ENCODE peak calls at places on chromosomes 3 and 15, in six cellular contexts. R is aorta; M is activated CD4-positive, alpha-beta T cell treated with anti-CD3 and anti-CD28 coated beads for 48 hours; N is NCI-H2029 treated with DMSO at 0.1 percent for 48 hours; S is stimulated activated naive CD8-positive, alpha-beta T cell treated with anti-CD3 and anti-CD28 coated beads, Interleukin-15, amount 100 ng/mL, for 72 hours; D is right atrium auricular region. F is an unnamed sample.

GRCh38 chr3:11434017-11434526 is 161.9 kb downstream of the ATG7 start:
- DNase-seq in N (no peak), D (peak; percentile 80), M (no peak), R (peak; percentile 73), S (no peak), F (no peak)

GRCh38 chr3:141275973-141276372 is 44.3 kb downstream of the PXYLP1 start:
- DNase-seq in D (peak; percentile 16), R (no peak), M (no peak), N (peak; percentile 61), S (no peak), F (peak; percentile 44)

GRCh38 chr3:73018790-73019441 is 22.3 kb downstream of the PPP4R2 start:
- DNase-seq in N (no peak), R (no peak), M (no peak), S (no peak), D (no peak), F (no peak)

GRCh38 chr15:47331796-47332480 is 385.4 kb upstream of the SEMA6D start:
- DNase-seq in N (peak; percentile 36), M (no peak), S (no peak), R (no peak), D (no peak), F (peak; percentile 48)

GRCh38 chr3:57397175-57398026 is 104.9 kb upstream of the ASB14 start:
- DNase-seq in S (peak; percentile 67), R (no peak), D (no peak), N (peak; percentile 24), M (peak; percentile 68), F (peak; percentile 20)

GRCh38 chr3:153210660-153211059 is 48.6 kb downstream of the RAP2B start:
- DNase-seq in N (no peak), S (no peak), D (no peak), M (no peak), R (no peak), F (no peak)

GRCh38 chr3:121504598-121504997 is 41.2 kb downstream of the POLQ start:
- DNase-seq in S (no peak), N (no peak), R (no peak), M (no peak), D (no peak), F (no peak)

GRCh38 chr3:129632556-129632955 is 26.1 kb upstream of the PLXND1 start:
- DNase-seq in M (no peak), R (no peak), S (no peak), N (no peak), D (no peak), F (no peak)

GRCh38 chr15:70473623-70474366 is 289.6 kb downstream of the UACA start:
- DNase-seq in D (no peak), S (no peak), N (no peak), R (no peak), M (no peak), F (no peak)

GRCh38 chr3:197424674-197425484 is 126.5 kb upstream of the DLG1 start:
- DNase-seq in R (no peak), S (no peak), D (no peak), N (no peak), M (no peak), F (no peak)

GRCh38 chr3:68919000-68919399 is 13.3 kb downstream of the TAFA4 start:
- DNase-seq in D (no peak), M (no peak), N (no peak), R (no peak), S (no peak), F (no peak)

GRCh38 chr15:53378096-53378620 is 381.3 kb downstream of the WDR72 start:
- DNase-seq in S (no peak), N (no peak), D (no peak), R (no peak), M (no peak), F (no peak)

GRCh38 chr15:80989110-80989517 is 505 bp downstream of the MESD start:
- DNase-seq in R (no peak), M (no peak), S (no peak), N (no peak), D (no peak), F (no peak)

GRCh38 chr3:42478830-42479229 is 23.6 kb upstream of the VIPR1 start:
- DNase-seq in M (no peak), R (no peak), S (no peak), D (no peak), N (no peak), F (no peak)

GRCh38 chr3:72669224-72669623 is 179.0 kb downstream of the SHQ1 start:
- DNase-seq in N (no peak), D (no peak), S (no peak), M (no peak), R (no peak), F (no peak)

GRCh38 chr3:178833696-178834095 is 237.9 kb downstream of the ZMAT3 start:
- DNase-seq in M (no peak), D (no peak), R (no peak), S (no peak), N (no peak), F (peak; percentile 60)

GRCh38 chr3:159249472-159250131 is 447.7 kb downstream of the MFSD1 start:
- DNase-seq in M (no peak), R (no peak), N (no peak), S (no peak), D (no peak), F (no peak)

GRCh38 chr3:172280406-172281051 is 167.7 kb downstream of the GHSR start:
- DNase-seq in D (no peak), M (no peak), R (no peak), N (no peak), S (no peak), F (no peak)

GRCh38 chr15:74815121-74815933 is 2.7 kb downstream of the LMAN1L start:
- DNase-seq in D (no peak), N (no peak), R (no peak), M (no peak), S (no peak), F (no peak)

GRCh38 chr3:42005426-42005825 is 43.5 kb upstream of the ULK4 start:
- DNase-seq in S (no peak), N (no peak), R (no peak), M (no peak), D (no peak), F (no peak)

GRCh38 chr3:189563841-189564563 is 67.2 kb upstream of the TP63 start:
- DNase-seq in N (no peak), R (no peak), S (peak; percentile 30), D (no peak), M (peak; percentile 44), F (no peak)

GRCh38 chr3:120393252-120393651 is 44.1 kb upstream of the LRRC58 start:
- DNase-seq in N (no peak), R (no peak), M (no peak), S (no peak), D (no peak), F (no peak)

GRCh38 chr3:186783731-186784515 is 546 bp downstream of the EIF4A2 start:
- DNase-seq in S (peak; percentile 82), M (peak; percentile 84), N (peak; percentile 15), R (peak; percentile 94), D (peak; percentile 75), F (peak; percentile 45)

GRCh38 chr3:71771126-71771525 is 13.8 kb downstream of the PROK2 start:
- DNase-seq in M (no peak), D (no peak), N (no peak), R (no peak), S (no peak), F (no peak)

GRCh38 chr15:38069001-38069400 is 134.6 kb downstream of the TMCO5A start:
- DNase-seq in S (peak; percentile 54), R (peak; percentile 56), M (peak; percentile 45), N (no peak), D (no peak), F (no peak)

GRCh38 chr15:39624806-39625205 is 43.9 kb downstream of the THBS1 start:
- DNase-seq in R (peak; percentile 77), S (peak; percentile 70), N (no peak), D (peak; percentile 87), M (peak; percentile 61), F (no peak)

GRCh38 chr3:189664311-189664710 is 33.1 kb downstream of the TP63 start:
- DNase-seq in M (no peak), D (no peak), S (no peak), N (no peak), R (no peak), F (no peak)